ENCODE peak calls at places on chromosomes 13 and 19, in five cellular contexts. M is lung, A is thoracic aorta, J is spleen, F is GM12865. V is an unnamed sample.

GRCh38 chr13:102571075-102571474 is 25.7 kb upstream of the TPP2 start:
- DNase-seq in M (no peak), A (no peak), J (no peak), F (no peak), V (no peak)

GRCh38 chr19:40461669-40462221 is 3.8 kb downstream of the BLVRB start:
- DNase-seq in M (no peak), A (no peak), J (peak; percentile 84), F (peak; percentile 72), V (no peak)

GRCh38 chr13:36072127-36072526 is 59.1 kb downstream of the DCLK1 start:
- DNase-seq in M (no peak), A (no peak), J (no peak), F (no peak), V (no peak)

GRCh38 chr19:778910-779653 is 18.2 kb upstream of the PTBP1 start:
- DNase-seq in M (peak; percentile 72), A (no peak), J (no peak), F (no peak), V (peak; percentile 82)

GRCh38 chr19:40312533-40312932 is 27.4 kb upstream of the AKT2 start:
- DNase-seq in M (no peak), A (no peak), J (no peak), F (peak; percentile 26), V (no peak)

GRCh38 chr13:43767351-43767901 is 19.3 kb downstream of the ENOX1 start:
- DNase-seq in M (no peak), A (no peak), J (no peak), F (no peak), V (no peak)

GRCh38 chr19:53961523-53962345 is 1.0 kb upstream of the CACNG8 start:
- DNase-seq in M (no peak), A (no peak), J (no peak), F (no peak), V (no peak)

GRCh38 chr19:39993605-39994004 is 3.3 kb upstream of the ZNF546 start:
- DNase-seq in M (no peak), A (no peak), J (no peak), F (no peak), V (no peak)

GRCh38 chr13:99075268-99076191 is 97.7 kb upstream of the DOCK9 start:
- DNase-seq in M (no peak), A (no peak), J (no peak), F (peak; percentile 41), V (no peak)

GRCh38 chr13:33445024-33445423 is 159.5 kb upstream of the STARD13 start:
- DNase-seq in M (no peak), A (no peak), J (no peak), F (no peak), V (no peak)

GRCh38 chr13:31090096-31090495 is 71.6 kb downstream of the HSPH1 start:
- DNase-seq in M (no peak), A (no peak), J (no peak), F (no peak), V (no peak)

GRCh38 chr13:43698743-43699142 is 88.0 kb downstream of the ENOX1 start:
- DNase-seq in M (no peak), A (no peak), J (no peak), F (no peak), V (no peak)

GRCh38 chr19:48421548-48421947 is 24.2 kb upstream of the GRWD1 start:
- DNase-seq in M (no peak), A (no peak), J (no peak), F (no peak), V (no peak)

GRCh38 chr19:48415869-48416268 is 22.4 kb downstream of the GRIN2D start:
- DNase-seq in M (no peak), A (no peak), J (no peak), F (no peak), V (no peak)

GRCh38 chr19:48417436-48417835 is 24.0 kb downstream of the GRIN2D start:
- DNase-seq in M (no peak), A (no peak), J (no peak), F (no peak), V (no peak)

GRCh38 chr19:48419158-48419920 is 25.9 kb downstream of the GRIN2D start:
- DNase-seq in M (no peak), A (no peak), J (peak; percentile 87), F (peak; percentile 84), V (no peak)

DNA sequence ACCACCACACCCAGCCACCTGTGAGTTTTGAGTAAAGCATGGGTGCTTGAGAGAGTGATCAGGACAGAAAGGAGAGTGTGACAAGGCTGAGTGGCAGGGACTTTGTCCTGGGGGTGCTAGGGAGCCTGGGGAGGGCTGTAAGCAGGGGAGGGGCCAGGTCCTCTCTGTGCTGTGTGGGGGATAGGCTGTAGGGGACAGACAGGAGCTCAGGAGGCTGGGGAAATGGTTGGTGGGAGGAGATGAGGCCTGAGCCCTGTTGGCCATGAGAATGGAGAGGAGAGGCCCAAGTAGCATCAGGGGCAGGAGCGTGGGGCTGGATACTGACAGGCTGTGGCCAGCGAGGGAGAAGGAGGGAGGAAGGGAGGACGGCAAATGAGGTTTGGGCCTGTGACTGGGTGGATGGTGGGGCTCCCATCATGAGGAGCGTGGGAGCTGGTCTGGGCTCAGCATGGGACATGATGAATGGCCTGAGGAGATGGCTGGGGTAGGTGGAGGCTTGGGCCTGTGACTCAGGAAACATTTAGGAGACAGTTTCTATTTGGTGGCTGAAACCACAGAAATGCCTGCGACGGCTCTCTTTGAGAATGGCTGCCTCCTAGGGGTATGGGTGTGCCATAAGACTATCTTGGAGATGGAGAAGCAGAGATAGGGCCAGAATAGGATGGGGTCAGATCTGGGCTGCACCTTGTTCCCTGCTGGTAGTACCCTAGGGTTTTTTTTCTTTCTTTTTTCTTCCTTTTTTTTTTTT is 25.0 kb downstream of the GRIN2D start:
- DNase-seq in M (no peak), A (no peak), J (no peak), F (peak; percentile 43), V (no peak)
- TF ChIP-seq CTCF in M (no peak), A (no peak), J (no peak), F (peak; percentile 15), V (no peak)

GRCh38 chr19:29467824-29468401 is 57.9 kb upstream of the VSTM2B start:
- DNase-seq in M (peak; percentile 16), A (no peak), J (no peak), F (peak; percentile 59), V (no peak)
- TF ChIP-seq CTCF in M (no peak), A (no peak), J (no peak), F (peak; percentile 59), V (peak; percentile 37)

DNA sequence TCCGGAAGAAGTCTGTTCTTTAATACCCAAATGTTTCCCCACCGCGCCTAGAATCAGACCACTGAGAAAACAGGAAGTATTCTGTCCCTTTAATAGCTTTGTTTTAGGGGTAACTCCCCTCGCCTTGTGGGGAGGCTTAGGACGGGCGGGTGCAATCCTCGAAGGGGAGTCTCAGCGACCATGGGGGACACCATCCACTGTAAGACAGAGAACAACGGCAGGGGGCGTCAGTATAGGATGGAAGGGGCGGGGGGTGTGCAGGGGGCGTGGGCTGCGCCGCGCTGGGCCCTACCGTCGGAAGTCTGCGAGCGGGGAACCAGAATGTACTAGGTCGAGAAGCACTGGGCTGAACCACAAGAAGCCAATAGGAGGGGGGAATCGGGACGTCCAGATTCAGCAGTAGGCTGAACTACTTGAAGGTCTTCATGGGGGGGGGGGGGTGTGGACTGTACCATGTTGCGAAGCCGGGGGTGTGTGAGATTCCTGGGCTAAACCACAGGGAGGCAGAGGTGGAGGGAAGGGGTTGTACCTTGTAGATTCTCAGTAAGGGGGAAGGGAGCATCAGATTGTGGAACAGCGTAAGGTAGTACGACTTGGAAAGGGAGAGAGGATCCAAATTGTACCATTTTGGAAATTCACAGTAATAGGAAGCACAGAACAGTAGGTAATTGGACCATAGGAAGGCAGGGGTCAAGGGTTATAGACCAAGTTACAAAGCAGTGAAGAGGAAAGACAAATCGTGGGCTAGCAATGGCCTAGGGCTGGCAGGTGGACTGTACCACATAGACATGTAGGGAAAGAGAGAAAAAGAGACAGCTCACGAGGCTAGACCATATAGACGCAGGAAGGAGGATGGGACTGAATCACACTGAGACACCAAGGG is 1.0 kb upstream of the DBP start:
- DNase-seq in M (peak; percentile 85), A (no peak), J (peak; percentile 93), F (peak; percentile 97), V (peak; percentile 96)
- TF ChIP-seq CTCF in M (no peak), A (no peak), J (no peak), F (peak; percentile 12), V (peak; percentile 6)

GRCh38 chr19:37227996-37228395 is 10.0 kb downstream of the ZNF383 start:
- DNase-seq in M (no peak), A (no peak), J (no peak), F (no peak), V (no peak)
- TF ChIP-seq CTCF in M (peak; percentile 8), A (peak; percentile 40), J (peak; percentile 46), F (peak; percentile 25), V (peak; percentile 28)

GRCh38 chr19:13883665-13884064 is 6.7 kb downstream of the NANOS3 start:
- DNase-seq in M (no peak), A (no peak), J (no peak), F (no peak), V (no peak)
- TF ChIP-seq CTCF in M (no peak), A (no peak), J (no peak), F (no peak), V (peak; percentile 6)

DNA sequence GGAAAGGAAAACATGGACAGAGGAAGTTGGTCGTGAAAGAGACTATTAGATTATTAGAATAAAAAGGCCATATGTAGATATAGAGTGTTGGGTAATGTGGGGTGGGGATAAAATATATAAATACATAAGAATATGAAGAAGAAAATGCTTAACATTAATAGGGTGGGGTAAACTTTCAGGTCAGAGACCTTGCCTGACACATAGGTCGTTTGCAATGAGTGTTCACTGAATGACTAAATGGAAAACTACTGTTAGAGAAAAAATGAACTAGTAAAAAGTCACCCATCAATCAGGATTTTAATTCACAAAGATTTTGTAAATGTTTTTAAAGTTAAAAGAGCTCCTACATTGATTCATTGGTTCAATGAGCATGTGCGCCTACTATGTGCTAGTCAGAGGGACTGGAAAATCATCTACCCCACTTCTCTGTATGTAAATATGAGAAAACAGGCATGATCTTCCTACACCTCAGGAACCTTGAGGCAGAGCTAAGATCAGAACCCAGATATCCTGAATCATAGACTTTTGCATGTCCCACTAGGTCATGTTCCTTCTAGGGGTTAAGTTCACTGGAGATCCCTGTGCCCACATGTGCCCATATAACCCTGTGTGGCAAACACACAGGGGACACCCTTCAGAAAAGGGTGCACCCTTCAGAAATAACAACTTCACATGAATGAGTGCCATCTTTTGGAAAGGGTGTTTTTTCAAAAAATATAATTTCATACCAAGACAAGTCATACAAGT is 24.6 kb upstream of the KLF12 start:
- DNase-seq in M (no peak), A (no peak), J (no peak), F (no peak), V (no peak)
- TF ChIP-seq CTCF in M (no peak), A (no peak), J (no peak), F (no peak), V (no peak)